ENCODE peak calls at places on chromosomes 7 and 10, in five cellular contexts. B is HCT116, P is K562, R is IMR-90, O is HepG2. L is an unnamed sample.

GRCh38 chr7:16791895-16792294 is 12.9 kb downstream of the AGR2 start:
- DNase-seq in R (no peak), O (no peak), B (no peak), P (no peak), L (no peak)

GRCh38 chr7:107441576-107442422 is 28.1 kb upstream of the GPR22 start:
- DNase-seq in O (no peak), R (peak), P (no peak), B (no peak), L (no peak)

GRCh38 chr10:693506-693905 is 4.0 kb upstream of the DIP2C start:
- DNase-seq in B (no peak), P (no peak), R (peak), O (no peak), L (no peak)

GRCh38 chr7:151662291-151662690 is 142.6 kb upstream of the RHEB start:
- DNase-seq in R (no peak), P (no peak), O (no peak), B (no peak), L (no peak)

GRCh38 chr7:155796381-155797261 is 15.6 kb downstream of the SHH start:
- DNase-seq in P (peak), B (no peak), O (no peak), R (no peak), L (no peak)

GRCh38 chr10:124158592-124158991 is 65.2 kb upstream of the CHST15 start:
- DNase-seq in O (no peak), P (no peak), R (no peak), B (no peak), L (no peak)

GRCh38 chr10:107653832-107654287 is 489.4 kb upstream of the SORCS1 start:
- DNase-seq in B (no peak), R (peak), P (no peak), O (no peak), L (no peak)

GRCh38 chr7:81627565-81628287 is 142.1 kb downstream of the HGF start:
- DNase-seq in O (no peak), R (peak), B (no peak), P (no peak), L (peak)

GRCh38 chr7:48424731-48425130 is 253.5 kb downstream of the ABCA13 start:
- DNase-seq in B (no peak), O (peak), P (peak), R (peak), L (no peak)

GRCh38 chr10:78685466-78686163 is 383.2 kb upstream of the ZMIZ1 start:
- DNase-seq in B (no peak), O (no peak), R (peak), P (no peak), L (no peak)

GRCh38 chr7:30436518-30436917 is 42.1 kb downstream of the NOD1 start:
- DNase-seq in R (no peak), O (no peak), B (no peak), P (no peak), L (no peak)

GRCh38 chr7:4809691-4810090 is 34.3 kb downstream of the AP5Z1 start:
- DNase-seq in P (no peak), B (no peak), O (no peak), R (no peak), L (no peak)

GRCh38 chr10:11397980-11398580 is 213.4 kb downstream of the USP6NL start:
- DNase-seq in B (no peak), O (no peak), P (no peak), R (peak), L (no peak)

GRCh38 chr10:86354761-86355540 is 11.6 kb downstream of the GRID1 start:
- DNase-seq in R (no peak), P (no peak), O (no peak), B (no peak), L (no peak)

GRCh38 chr7:1717903-1718676 is 48.0 kb downstream of the ELFN1 start:
- DNase-seq in P (no peak), R (no peak), B (no peak), O (no peak), L (no peak)

GRCh38 chr7:140348161-140348849 is 50.0 kb downstream of the SLC37A3 start:
- DNase-seq in O (no peak), R (peak), B (no peak), P (no peak), L (no peak)

GRCh38 chr7:93044147-93044810 is 73.5 kb downstream of the SAMD9 start:
- DNase-seq in O (no peak), B (no peak), P (no peak), R (peak), L (peak)

GRCh38 chr7:44767912-44768662 is 19.4 kb downstream of the ZMIZ2 start:
- DNase-seq in B (no peak), P (peak), O (no peak), R (peak), L (no peak)

GRCh38 chr10:44185315-44185666 is 199.6 kb downstream of the CXCL12 start:
- DNase-seq in O (no peak), R (no peak), B (no peak), P (no peak), L (no peak)

GRCh38 chr10:96740579-96741281 is 20.4 kb upstream of the PIK3AP1 start:
- DNase-seq in O (no peak), P (no peak), B (no peak), R (no peak), L (no peak)

GRCh38 chr7:100127866-100128601 is 1.3 kb downstream of the MBLAC1 start:
- DNase-seq in P (no peak), R (no peak), O (no peak), B (no peak), L (no peak)

GRCh38 chr10:44261710-44262455 is 123.0 kb downstream of the CXCL12 start:
- DNase-seq in O (no peak), B (no peak), R (peak), P (no peak), L (no peak)

GRCh38 chr10:124091646-124092269 is 1.6 kb downstream of the CHST15 start:
- DNase-seq in B (no peak), P (no peak), O (no peak), R (no peak), L (peak)

GRCh38 chr10:71312220-71312619 is 6.8 kb upstream of the SLC29A3 start:
- DNase-seq in O (no peak), R (no peak), B (no peak), P (no peak), L (no peak)

GRCh38 chr7:1344421-1344820 is 111.7 kb downstream of the UNCX start:
- DNase-seq in R (no peak), O (no peak), B (no peak), P (no peak), L (no peak)

GRCh38 chr7:150325110-150325611 is 1.8 kb upstream of the ACTR3C start:
- DNase-seq in B (no peak), P (no peak), O (no peak), R (peak), L (no peak)

GRCh38 chr7:27546610-27547009 is 116.1 kb downstream of the HIBADH start:
- DNase-seq in R (no peak), P (no peak), O (no peak), B (no peak), L (no peak)

GRCh38 chr7:108181073-108181985 is 51.2 kb upstream of the LAMB4 start:
- DNase-seq in B (peak), O (peak), P (peak), R (peak), L (peak)

GRCh38 chr10:117094856-117095255 is 43.2 kb downstream of the VAX1 start:
- DNase-seq in B (no peak), P (no peak), O (no peak), R (no peak), L (no peak)

GRCh38 chr7:29146082-29146706 is at the start of gene CPVL:
- DNase-seq in R (no peak), B (peak), O (peak), P (peak), L (no peak)

GRCh38 chr10:3400368-3400767 is 227.8 kb upstream of the PITRM1 start:
- DNase-seq in B (no peak), P (no peak), R (peak), O (no peak), L (peak)

GRCh38 chr10:10922062-10922461 is 95.6 kb upstream of the CELF2 start:
- DNase-seq in B (no peak), R (no peak), P (no peak), O (no peak), L (no peak)

GRCh38 chr10:123139521-123140163 is 3.9 kb downstream of the HMX3 start:
- DNase-seq in P (peak), R (peak), B (peak), O (peak), L (no peak)

GRCh38 chr7:100190059-100190711 is 12.5 kb downstream of the STAG3 start:
- DNase-seq in O (peak), B (peak), P (peak), R (peak), L (no peak)

DNA sequence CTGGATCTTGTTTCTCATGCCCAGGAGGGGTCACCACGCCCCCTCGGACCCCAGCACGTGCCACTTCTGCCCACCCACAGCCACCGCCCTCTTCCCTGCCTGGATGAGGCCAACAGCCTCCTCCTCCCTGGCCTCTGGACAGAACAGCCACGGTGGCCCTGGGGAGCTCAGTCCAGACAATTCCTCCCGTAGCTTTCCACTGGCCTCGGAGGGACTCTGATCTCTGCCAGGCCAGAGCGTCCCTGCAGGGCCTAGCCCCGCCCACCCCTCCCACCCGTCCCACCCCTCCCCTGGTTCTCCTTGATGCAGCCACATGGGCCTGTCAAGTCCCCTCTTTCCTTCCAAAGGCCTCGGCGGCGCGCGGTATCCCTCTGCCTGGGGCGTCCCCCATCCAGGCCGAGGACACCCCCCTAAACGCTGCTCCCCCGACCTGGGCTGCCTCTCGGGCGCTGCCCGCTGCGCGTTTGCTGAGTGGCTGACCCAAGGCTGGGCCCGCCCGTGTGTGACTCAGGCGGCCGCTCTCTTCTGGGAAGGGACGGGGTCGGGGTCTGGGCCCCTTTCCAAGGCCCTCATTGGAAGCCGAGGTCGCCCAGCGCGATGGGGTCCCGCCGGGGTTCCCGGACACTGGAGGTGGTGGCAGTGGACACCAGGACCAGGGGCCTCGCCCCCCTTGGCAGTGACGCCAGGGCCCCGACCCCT is 557 bp downstream of the TMEM120A start:
- DNase-seq in B (no peak), R (peak), O (peak), P (peak), L (peak)
- TF ChIP-seq POLR2A in B (no peak), R (no peak), O (peak), P (no peak), L (no peak)

DNA sequence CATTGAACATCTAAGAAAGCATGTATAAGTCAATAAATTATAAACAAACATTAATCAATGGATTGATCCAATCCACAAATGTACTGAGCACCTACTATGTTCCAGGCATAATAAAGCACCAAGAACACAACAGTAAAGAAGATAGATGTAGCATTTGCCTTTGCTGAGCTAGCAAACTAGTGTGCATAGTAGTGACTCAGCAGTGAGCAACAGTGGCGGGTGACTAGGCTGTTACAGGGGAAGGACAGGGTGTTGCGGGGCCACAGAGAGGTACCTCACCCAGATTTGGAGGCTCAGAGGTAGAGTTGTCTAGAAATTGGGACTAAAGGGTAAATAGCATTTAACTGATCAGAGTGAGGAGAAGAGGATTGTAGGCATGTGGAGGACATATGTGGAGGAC is 83.6 kb downstream of the NXPH1 start:
- DNase-seq in B (no peak), P (no peak), O (no peak), R (no peak), L (no peak)
- H3K4me3 ChIP-seq in B (no peak), P (no peak), O (no peak), R (no peak), L (no peak)

GRCh38 chr7:34718867-34719266 is 60.8 kb downstream of the NPSR1 start:
- DNase-seq in P (no peak), O (no peak), B (no peak), R (no peak), L (no peak)
- H3K9ac ChIP-seq in P (no peak), O (no peak), B (no peak), R (no peak), L (no peak)

GRCh38 chr10:113679463-113680171 is at the start of gene CASP7:
- DNase-seq in O (peak), B (peak), P (peak), R (peak), L (peak)
- TF ChIP-seq POLR2A in O (peak), B (peak), P (no peak), R (no peak), L (peak)

GRCh38 chr10:61391281-61391680 is 61.9 kb downstream of the TMEM26 start:
- DNase-seq in R (no peak), B (no peak), P (no peak), O (no peak), L (no peak)
- H3K4me3 ChIP-seq in R (no peak), B (no peak), P (no peak), O (no peak), L (no peak)

DNA sequence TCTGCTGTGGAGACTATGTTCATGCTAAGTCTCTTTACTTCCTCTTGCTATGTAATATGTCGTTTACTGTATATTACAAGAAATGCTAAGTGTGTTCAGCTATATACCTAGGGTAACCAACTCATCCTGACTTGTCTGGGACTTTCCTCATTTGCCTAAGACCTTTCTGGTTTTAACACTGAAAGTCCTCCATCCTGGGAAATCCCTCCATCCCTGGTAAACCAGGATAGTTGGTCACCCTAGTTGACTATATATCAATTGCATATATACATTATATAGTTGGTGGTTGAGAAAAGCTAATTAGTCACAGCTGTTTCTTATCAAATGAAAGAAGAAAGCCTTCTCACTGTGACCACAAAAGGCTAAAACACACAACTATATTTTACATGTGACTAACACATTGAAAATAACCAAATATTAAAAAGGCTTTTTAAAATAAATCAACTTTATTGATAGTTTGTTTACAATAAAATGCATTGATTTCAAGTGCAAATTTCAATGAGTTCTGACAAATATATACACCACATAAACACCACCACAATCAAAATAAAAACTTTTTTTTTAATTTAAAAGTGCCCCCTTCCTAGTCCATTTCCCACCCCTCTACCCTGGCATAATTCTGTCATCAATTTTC is 167.7 kb upstream of the INHBA start:
- DNase-seq in O (no peak), B (no peak), R (peak), P (no peak), L (no peak)
- H3K9ac ChIP-seq in O (no peak), B (no peak), R (no peak), P (no peak), L (no peak)

GRCh38 chr10:127892743-127893142 is at the start of gene CLRN3:
- DNase-seq in P (no peak), B (no peak), O (no peak), R (no peak), L (no peak)
- TF ChIP-seq POLR2A in P (no peak), B (no peak), O (no peak), R (no peak), L (no peak)

GRCh38 chr10:5546891-5547683 is 22.3 kb downstream of the CALML3 start:
- DNase-seq in R (peak), B (peak), O (peak), P (no peak), L (peak)
- H3K4me3 ChIP-seq in R (no peak), B (peak), O (peak), P (no peak), L (no peak)

L was measured in endothelial cell of umbilical vein.